ENCODE peak calls at places on chromosome 12, in eight cellular contexts. F is HS-27A, H is Ammon's horn, V is EH, J is NCI-H1694 treated with DMSO at 0.1 percent for 48 hours, S is G401, W is sciatic nerve, B is body of pancreas. C is an unnamed sample.
A peak's percentile ranks its signal among the peaks of the same experiment; 100 is the strongest.

GRCh38 chr12:69274861-69275260 is 35.5 kb downstream of the CPSF6 start:
- DNase-seq in S (no peak), B (no peak), J (no peak), H (no peak), V (peak; percentile 43), F (no peak), W (no peak), C (no peak)

GRCh38 chr12:13976028-13976584 is 5.3 kb downstream of the GRIN2B start:
- DNase-seq in S (no peak), W (no peak), H (no peak), B (no peak), J (no peak), V (no peak), F (no peak), C (no peak)

GRCh38 chr12:27185234-27186045 is 58.6 kb upstream of the STK38L start:
- DNase-seq in J (no peak), F (peak; percentile 43), H (no peak), W (no peak), B (no peak), V (peak; percentile 91), S (no peak), C (no peak)

GRCh38 chr12:110312581-110313360 is 31.7 kb downstream of the ATP2A2 start:
- DNase-seq in V (peak; percentile 88), H (no peak), B (no peak), F (peak; percentile 12), J (no peak), W (no peak), S (no peak), C (no peak)

GRCh38 chr12:80553316-80553715 is 109.3 kb downstream of the PTPRQ start:
- DNase-seq in S (no peak), F (peak; percentile 73), B (no peak), V (peak; percentile 93), J (no peak), H (no peak), W (no peak), C (no peak)

GRCh38 chr12:95984685-95985084 is 11.5 kb downstream of the HAL start:
- DNase-seq in H (no peak), W (no peak), F (no peak), B (no peak), V (no peak), S (no peak), J (no peak), C (no peak)

GRCh38 chr12:132761032-132761910 is at the start of gene ANKLE2:
- DNase-seq in W (no peak), S (no peak), B (peak; percentile 57), F (no peak), H (peak; percentile 44), V (peak; percentile 86), J (no peak), C (no peak)

GRCh38 chr12:27343255-27344000 is 10.8 kb downstream of the BMAL2 start:
- DNase-seq in H (no peak), J (no peak), W (no peak), B (no peak), V (peak; percentile 93), S (no peak), F (peak; percentile 94), C (no peak)